ENCODE peak calls at places on chromosomes 12 and 14, in five cellular contexts. F is dorsolateral prefrontal cortex, V is mucosa of descending colon, G is ovary, W is upper lobe of right lung. D is an unnamed sample.

GRCh38 chr12:102501773-102502172 is 21.4 kb upstream of the IGF1 start:
- DNase-seq in F (no peak), V (no peak), G (no peak), W (no peak), D (no peak)

GRCh38 chr14:51650721-51651387 is 856 bp upstream of the FRMD6 start:
- DNase-seq in F (no peak), V (peak; percentile 14), G (peak; percentile 50), W (no peak), D (peak; percentile 47)

GRCh38 chr12:2405039-2405438 is 352.3 kb downstream of the CACNA1C start:
- DNase-seq in F (no peak), V (no peak), G (no peak), W (no peak), D (no peak)

GRCh38 chr12:104399750-104400612 is 56.8 kb upstream of the CHST11 start:
- DNase-seq in F (no peak), V (no peak), G (no peak), W (no peak), D (no peak)

GRCh38 chr12:96210376-96211055 is 16.3 kb downstream of the ELK3 start:
- DNase-seq in F (no peak), V (no peak), G (no peak), W (no peak), D (no peak)

GRCh38 chr12:89858718-89859117 is 150.1 kb upstream of the ATP2B1 start:
- DNase-seq in F (no peak), V (no peak), G (no peak), W (no peak), D (no peak)

GRCh38 chr14:67908061-67908767 is 88.6 kb downstream of the RAD51B start:
- DNase-seq in F (no peak), V (no peak), G (no peak), W (no peak), D (peak; percentile 60)

GRCh38 chr14:49173765-49174373 is 412.3 kb downstream of the RPS29 start:
- DNase-seq in F (no peak), V (peak; percentile 75), G (no peak), W (no peak), D (peak; percentile 75)

DNA sequence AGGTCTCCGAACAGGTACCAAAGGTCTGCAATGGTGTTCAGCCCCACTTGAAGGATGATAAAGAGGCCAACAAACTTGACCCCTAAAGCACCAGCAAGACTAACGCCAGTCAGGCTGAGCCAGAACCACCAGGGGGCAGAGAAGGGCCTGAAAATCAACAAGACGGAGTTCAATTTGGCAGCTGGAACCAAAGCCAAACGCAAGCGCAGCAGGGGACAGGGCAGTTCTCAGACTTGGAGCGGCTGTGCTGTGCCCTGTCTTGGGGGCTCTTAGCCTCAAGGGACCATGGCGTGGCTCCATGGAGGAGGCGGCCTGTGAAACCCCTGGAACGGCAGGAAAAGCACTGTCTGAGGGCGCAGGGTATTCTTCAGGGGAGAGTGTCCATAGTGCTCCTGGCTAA is 19.6 kb downstream of the POMT2 start:
- DNase-seq in F (peak; percentile 86), V (peak; percentile 91), G (peak; percentile 77), W (no peak), D (peak; percentile 87)
- TF ChIP-seq CTCF in F (peak; percentile 88), V (peak; percentile 63), G (peak; percentile 52), W (peak; percentile 59), D (peak; percentile 91)

GRCh38 chr12:105910030-105910429 is 228.7 kb downstream of the NUAK1 start:
- DNase-seq in F (no peak), V (no peak), G (no peak), W (no peak), D (no peak)
- H3K4me3 ChIP-seq in F (no peak overlapping the region), V (no peak overlapping the region), G (no peak overlapping the region), W (no peak overlapping the region), D (no peak overlapping the region)

DNA sequence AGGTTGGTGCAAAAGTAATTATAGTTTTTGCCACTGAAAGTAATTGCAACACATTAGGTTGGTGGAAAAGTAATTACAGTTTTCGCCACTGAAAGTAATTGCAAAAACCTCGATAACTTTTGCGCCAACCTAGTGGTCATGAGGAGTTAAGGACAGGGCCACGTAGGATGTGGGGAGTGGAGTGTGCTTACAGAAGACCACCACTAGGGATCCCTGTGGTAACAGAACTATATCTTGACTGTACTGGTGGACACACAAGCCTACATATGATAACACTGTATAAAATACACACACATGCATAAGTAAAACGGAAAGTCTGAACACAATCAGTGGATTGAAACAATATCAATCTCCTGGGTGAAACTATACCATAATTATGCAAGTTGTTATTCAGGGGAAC is 187.4 kb upstream of the ABCD2 start:
- DNase-seq in F (no peak), V (no peak), G (no peak), W (no peak), D (peak; percentile 30)
- TF ChIP-seq CTCF in F (no peak), V (no peak), G (no peak), W (peak; percentile 10), D (peak; percentile 32)

DNA sequence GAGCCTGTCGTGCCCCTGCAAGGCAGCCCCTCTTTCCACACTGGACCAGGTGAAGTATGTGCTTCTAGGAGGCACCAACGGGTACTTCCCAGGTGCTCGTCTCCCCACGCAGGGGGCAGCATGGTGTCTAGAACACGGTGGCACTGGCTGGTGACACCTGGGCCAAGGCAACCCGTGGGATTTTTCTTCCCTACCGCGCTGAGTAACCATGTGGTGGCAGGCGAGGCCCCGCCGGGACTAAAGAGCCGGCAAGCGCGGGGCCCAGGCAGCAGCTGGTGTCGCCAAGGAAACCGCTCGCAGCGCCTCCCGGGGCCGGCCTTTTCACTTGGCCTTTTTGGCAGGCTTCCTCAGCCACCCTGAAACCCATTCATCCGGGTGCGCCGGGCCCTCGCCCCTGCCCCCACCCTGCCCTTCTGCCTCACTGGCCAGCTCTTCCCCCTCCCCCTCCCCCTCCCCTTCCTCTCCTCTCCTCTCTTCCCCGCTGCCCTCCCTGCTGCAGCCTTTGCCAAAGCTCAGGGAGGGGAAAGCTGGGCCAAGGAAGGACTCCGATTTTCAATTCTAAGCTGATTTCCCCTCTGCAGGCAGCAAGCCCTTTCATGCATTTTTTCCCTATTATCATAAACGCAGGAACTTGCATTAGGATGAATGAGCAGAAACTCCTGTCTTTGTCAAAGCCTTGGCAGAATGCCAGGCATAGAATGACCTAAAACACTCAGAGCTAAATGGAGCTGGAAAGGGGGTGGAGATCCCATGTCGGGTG is 81.2 kb downstream of the IRF2BPL start:
- DNase-seq in F (peak; percentile 93), V (peak; percentile 88), G (peak; percentile 85), W (peak; percentile 95), D (peak; percentile 86)
- H3K4me3 ChIP-seq in F (peak overlapping the region; percentile 45), V (no peak overlapping the region), G (no peak overlapping the region), W (peak overlapping the region; percentile 1), D (no peak overlapping the region)

DNA sequence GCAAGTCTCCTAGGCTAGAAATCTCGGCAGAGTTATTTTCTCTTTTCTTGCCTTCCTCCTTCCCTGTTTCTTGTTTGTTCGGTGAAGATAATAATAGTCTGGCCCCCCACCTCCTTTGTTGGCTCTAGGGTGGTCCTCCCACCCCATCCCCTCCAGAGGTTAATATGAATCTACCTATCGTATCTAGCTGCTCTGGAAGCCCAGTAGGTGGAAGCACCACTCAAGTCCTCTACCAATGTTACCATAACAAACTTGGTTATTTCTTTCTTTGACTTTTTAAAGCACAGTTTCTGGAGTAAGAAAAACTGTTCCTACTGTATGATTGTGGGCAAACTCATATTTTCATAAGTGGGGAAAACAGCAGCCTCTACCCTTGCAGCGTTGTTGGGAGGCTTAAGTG is 19.7 kb upstream of the GRIP1 start:
- DNase-seq in F (no peak), V (no peak), G (no peak), W (no peak), D (no peak)
- TF ChIP-seq CTCF in F (no peak), V (no peak), G (no peak), W (no peak), D (no peak)